ENCODE peak calls at places on chromosomes 16 and 17, in five cellular contexts. P is right atrium auricular region; O is AG04450; B is CD4-positive, alpha-beta memory T cell; I is ovary. U is an unnamed sample. For H3K27me3, the result is how much of the 10 kb centered on the place peaks cover.

GRCh38 chr17:39208893-39209292 is 8.8 kb downstream of the RPL19 start:
- DNase-seq in I (no peak), P (no peak), O (no peak), B (no peak), U (no peak)

GRCh38 chr16:66511615-66512500 is 38.1 kb downstream of the TK2 start:
- DNase-seq in B (no peak), I (no peak), O (peak), P (no peak), U (no peak)

GRCh38 chr16:27704252-27704651 is 154.3 kb downstream of the KATNIP start:
- DNase-seq in P (no peak), O (no peak), I (no peak), B (no peak), U (no peak)

GRCh38 chr17:11668633-11669032 is 70.4 kb downstream of the DNAH9 start:
- DNase-seq in O (no peak), B (no peak), I (no peak), P (no peak), U (no peak)

GRCh38 chr16:73057369-73058210 is 9.7 kb upstream of the ZFHX3 start:
- DNase-seq in P (no peak), O (no peak), I (peak), B (no peak), U (no peak)

GRCh38 chr17:71423871-71424546 is 696.8 kb upstream of the SOX9 start:
- DNase-seq in P (no peak), B (no peak), I (no peak), O (peak), U (no peak)

GRCh38 chr16:66204761-66205160 is 161.7 kb upstream of the CDH5 start:
- DNase-seq in I (no peak), P (no peak), B (no peak), O (no peak), U (no peak)

GRCh38 chr16:79988721-79989220 is 388.2 kb upstream of the MAF start:
- DNase-seq in I (no peak), B (no peak), P (no peak), O (no peak), U (no peak)

GRCh38 chr17:19753661-19754463 is 5.8 kb upstream of the ALDH3A1 start:
- DNase-seq in P (no peak), I (no peak), O (no peak), B (no peak), U (no peak)

GRCh38 chr16:11914759-11915643 is 755 bp downstream of the GSPT1 start:
- DNase-seq in B (peak), P (no peak), O (no peak), I (no peak), U (peak)

GRCh38 chr16:2025878-2026460 is 733 bp upstream of the NHERF2 start:
- DNase-seq in P (no peak), I (no peak), O (no peak), B (no peak), U (no peak)

GRCh38 chr17:73308017-73308823 is 3.6 kb downstream of the CDC42EP4 start:
- DNase-seq in I (peak), O (no peak), P (peak), B (no peak), U (peak)

GRCh38 chr17:5745091-5745820 is 160.9 kb upstream of the NLRP1 start:
- DNase-seq in O (no peak), I (no peak), P (peak), B (no peak), U (no peak)

GRCh38 chr16:56742030-56742984 is 12.4 kb downstream of the NUP93 start:
- DNase-seq in P (no peak), B (no peak), I (no peak), O (peak), U (no peak)

GRCh38 chr17:77802811-77803220 is 155.7 kb upstream of the TNRC6C start:
- DNase-seq in I (no peak), P (no peak), O (no peak), B (no peak), U (no peak)

GRCh38 chr16:81708459-81709368 is 70.4 kb upstream of the PLCG2 start:
- DNase-seq in I (no peak), B (no peak), P (no peak), O (no peak), U (no peak)

GRCh38 chr16:67571981-67572431 is 9.7 kb downstream of the CTCF start:
- DNase-seq in B (no peak), I (no peak), O (no peak), P (no peak), U (no peak)

GRCh38 chr17:62781826-62782225 is 26.3 kb downstream of the MARCHF10 start:
- DNase-seq in B (no peak), O (no peak), I (no peak), P (no peak), U (no peak)

GRCh38 chr17:49715717-49716279 is 8.0 kb upstream of the SLC35B1 start:
- DNase-seq in B (peak), I (no peak), P (no peak), O (no peak), U (no peak)

GRCh38 chr17:66988069-66988798 is 23.7 kb downstream of the CACNG4 start:
- DNase-seq in O (no peak), I (no peak), P (no peak), B (no peak), U (no peak)

GRCh38 chr16:50304467-50305440 is 38.4 kb downstream of the ADCY7 start:
- DNase-seq in B (no peak), I (peak), O (no peak), P (no peak), U (no peak)

GRCh38 chr17:41919165-41919817 is 540 bp upstream of the ACLY start:
- DNase-seq in P (no peak), B (no peak), O (no peak), I (no peak), U (no peak)

GRCh38 chr17:81466564-81467472 is 45.8 kb downstream of the ACTG1 start:
- DNase-seq in O (no peak), I (no peak), P (no peak), B (peak), U (no peak)

GRCh38 chr17:4900231-4901107 is 1.1 kb downstream of the C17orf107 start:
- DNase-seq in O (no peak), I (peak), P (no peak), B (peak), U (no peak)

GRCh38 chr17:66549731-66550207 is 247.4 kb downstream of the PRKCA start:
- DNase-seq in P (no peak), O (peak), I (no peak), B (no peak), U (no peak)

GRCh38 chr16:10343124-10343760 is 42.6 kb upstream of the ATF7IP2 start:
- DNase-seq in O (no peak), I (no peak), B (no peak), P (no peak), U (no peak)

GRCh38 chr17:38598536-38598935 is 7.2 kb downstream of the SRCIN1 start:
- DNase-seq in O (peak), I (no peak), B (no peak), P (no peak), U (no peak)

GRCh38 chr17:77306790-77307478 is 166.2 kb downstream of the SEC14L1 start:
- DNase-seq in P (no peak), B (no peak), I (no peak), O (no peak), U (no peak)

GRCh38 chr17:6666077-6666521 is 14.5 kb downstream of the C17orf100 start:
- DNase-seq in O (peak), P (peak), I (peak), B (no peak), U (peak)

GRCh38 chr16:3854740-3855139 is 25.8 kb downstream of the CREBBP start:
- DNase-seq in I (no peak), P (no peak), O (no peak), B (no peak), U (no peak)

GRCh38 chr17:45394913-45395568 is 37.6 kb downstream of the ARHGAP27 start:
- DNase-seq in P (peak), B (no peak), I (peak), O (peak), U (peak)
- H3K27me3 ChIP-seq in P (under half), B (under half), I (under half), O (under half), U (under half)

DNA sequence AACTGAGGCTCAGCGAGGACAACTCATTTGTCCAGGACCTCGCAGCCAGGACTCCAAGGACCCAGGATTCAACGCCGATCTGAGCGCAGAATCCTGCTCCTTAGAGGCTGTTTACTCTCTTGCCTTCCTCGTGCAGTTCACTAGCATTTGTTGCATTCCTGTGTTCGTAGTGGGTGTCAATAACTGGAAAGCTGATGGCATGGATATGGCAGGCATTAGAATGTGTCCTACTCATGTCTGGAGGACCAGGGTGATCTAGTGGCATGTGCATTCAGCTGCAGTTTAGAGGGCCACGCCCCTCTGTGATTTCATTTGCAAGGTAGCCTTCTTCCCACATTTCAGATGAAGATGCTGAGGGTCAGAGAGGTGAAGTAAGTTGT is 510 bp downstream of the CRISPLD2 start:
- DNase-seq in P (no peak), B (no peak), O (no peak), I (no peak), U (no peak)
- H3K4me3 ChIP-seq in P (peak), B (peak), O (peak), I (peak), U (peak)

GRCh38 chr16:88687254-88687576 is 908 bp upstream of the SNAI3 start:
- DNase-seq in O (no peak), B (no peak), P (no peak), I (no peak), U (no peak)

GRCh38 chr16:88686062-88686438 is 257 bp downstream of the SNAI3 start:
- DNase-seq in I (no peak), O (no peak), P (no peak), B (no peak), U (no peak)

GRCh38 chr16:88688013-88688778 is 1.9 kb upstream of the SNAI3 start:
- DNase-seq in I (no peak), P (no peak), O (no peak), B (no peak), U (no peak)

GRCh38 chr16:88686439-88687253 is at the start of gene SNAI3:
- DNase-seq in B (peak), P (peak), I (peak), O (no peak), U (peak)

DNA sequence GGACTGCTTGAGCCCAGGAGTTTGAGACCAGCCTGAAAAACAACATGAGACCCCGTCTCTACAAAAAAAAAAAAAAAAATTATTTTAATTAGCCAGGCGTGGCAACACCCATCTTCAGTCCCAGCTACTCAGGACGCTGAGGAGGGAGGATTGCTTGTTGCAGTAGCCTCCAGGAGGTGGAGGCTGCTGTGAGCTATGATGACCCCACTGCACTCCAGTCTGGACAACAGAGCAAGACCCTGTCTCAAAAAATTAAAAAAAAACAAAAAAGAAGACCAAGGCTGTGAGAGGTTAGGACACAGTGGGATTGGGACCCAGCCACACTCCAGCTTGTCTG is 1.3 kb upstream of the SNAI3 start:
- DNase-seq in I (no peak), P (no peak), B (no peak), O (no peak), U (no peak)
- H3K27me3 ChIP-seq in I (under half), P (under half), B (under half), O (under half), U (under half)

GRCh38 chr16:28923231-28923587 is 1.8 kb downstream of the RABEP2 start:
- DNase-seq in I (no peak), P (no peak), B (no peak), O (no peak), U (no peak)
- H3K4me3 ChIP-seq in I (no peak), P (no peak), B (no peak), O (no peak), U (no peak)

GRCh38 chr16:86299882-86300490 is 210.3 kb upstream of the FOXF1 start:
- DNase-seq in O (no peak), I (no peak), B (no peak), P (no peak), U (no peak)

GRCh38 chr16:86297391-86297790 is 212.9 kb upstream of the FOXF1 start:
- DNase-seq in O (no peak), I (no peak), B (no peak), P (no peak), U (no peak)

GRCh38 chr16:86300746-86301480 is 209.4 kb upstream of the FOXF1 start:
- DNase-seq in P (no peak), B (no peak), O (no peak), I (no peak), U (no peak)

GRCh38 chr16:86296263-86296662 is 214.1 kb upstream of the FOXF1 start:
- DNase-seq in I (no peak), P (no peak), B (no peak), O (no peak), U (no peak)

DNA sequence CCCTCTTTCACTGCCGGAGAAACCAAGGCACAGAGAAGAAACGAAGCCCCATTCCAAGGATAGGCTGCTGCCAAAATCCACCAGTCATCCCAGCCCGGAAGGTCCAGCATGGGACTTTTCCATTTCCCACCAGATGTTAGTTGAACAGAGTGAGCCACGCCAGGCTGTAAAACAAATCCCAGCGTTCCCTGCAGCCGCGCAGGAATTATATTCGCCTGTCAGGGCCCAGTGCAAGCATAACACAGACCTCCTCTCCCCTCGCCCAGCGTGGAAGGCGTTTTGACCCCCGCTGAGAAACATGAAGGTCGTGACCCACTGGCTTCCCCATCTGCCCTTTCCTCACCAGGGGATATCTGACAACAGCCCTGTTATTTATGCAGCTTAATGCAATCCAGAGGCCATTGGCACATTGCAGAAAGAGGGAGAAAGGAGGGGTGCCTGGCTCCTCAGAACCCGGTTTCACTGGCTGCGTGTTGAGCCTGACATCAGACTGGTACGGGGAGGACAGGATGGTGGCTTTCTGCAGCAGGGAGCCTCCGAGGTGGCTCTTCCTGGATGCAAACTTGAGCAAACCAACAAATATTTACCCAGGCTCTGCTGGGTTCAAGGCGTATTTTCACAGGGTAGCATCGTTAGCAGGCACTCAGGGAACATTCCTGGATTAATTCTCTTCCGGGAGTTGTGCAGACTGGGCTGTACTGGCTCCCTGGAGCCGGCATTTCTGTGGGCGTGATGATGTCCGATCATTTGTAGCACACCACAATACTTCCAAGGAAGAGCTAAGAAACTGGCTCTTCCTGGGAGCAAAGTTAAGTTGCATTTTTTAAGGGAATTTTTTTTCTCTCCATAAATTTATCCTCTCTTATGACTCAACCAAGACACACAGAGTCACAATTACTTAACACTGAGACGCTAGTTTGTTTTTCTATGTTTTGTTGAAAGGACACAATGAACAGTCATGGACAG is 211.9 kb upstream of the FOXF1 start:
- DNase-seq in I (no peak), B (no peak), P (no peak), O (no peak), U (no peak)
- H3K27me3 ChIP-seq in I (under half), B (under half), P (under half), O (under half), U (under half)

DNA sequence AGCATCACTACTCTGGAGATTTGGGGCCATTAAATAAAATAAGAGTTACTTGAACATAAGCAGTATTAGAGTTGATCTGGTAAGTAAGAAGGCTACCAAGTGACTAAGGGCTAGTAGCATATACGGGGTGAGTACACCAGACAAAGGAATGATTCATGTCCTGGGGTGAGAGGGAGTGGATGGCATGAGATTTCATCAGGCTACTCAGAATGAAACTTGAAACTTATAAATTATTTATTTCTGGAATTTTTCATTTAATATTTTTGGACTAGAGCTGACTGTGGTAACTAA is 2.3 kb downstream of the SLFN5 start:
- DNase-seq in I (no peak), P (no peak), B (peak), O (peak), U (no peak)
- H3K4me3 ChIP-seq in I (no peak), P (no peak), B (peak), O (peak), U (no peak)

U was measured in lung.